ENCODE peak calls at places on chromosomes 3 and 15, in six cellular contexts. D, P, L, Z, X and M are unnamed samples. For H3K4me1 and H3K36me3, the result is how much of the 10 kb centered on the place peaks cover.

GRCh38 chr3:134312873-134313838 is 61.1 kb downstream of the AMOTL2 start:
- DNase-seq in D (peak), P (peak), L (peak), Z (no peak), X (no peak), M (peak)

GRCh38 chr15:65952425-65953053 is 83.2 kb downstream of the RAB11A start:
- DNase-seq in D (peak), P (no peak), L (no peak), Z (no peak), X (peak), M (peak)

GRCh38 chr15:90001062-90001682 is at the start of gene ZNF710:
- DNase-seq in D (peak), P (peak), L (peak), Z (no peak), X (no peak), M (peak)

GRCh38 chr15:21261965-21262850 is 178.1 kb downstream of the POTEB3 start:
- DNase-seq in D (no peak), P (peak), L (peak), Z (no peak), X (no peak), M (no peak)

GRCh38 chr15:75112278-75112847 is 89.0 kb downstream of the PPCDC start:
- DNase-seq in D (no peak), P (no peak), L (no peak), Z (no peak), X (no peak), M (peak)

GRCh38 chr3:50454671-50455070 is 48.8 kb downstream of the CACNA2D2 start:
- DNase-seq in D (no peak), P (no peak), L (no peak), Z (no peak), X (peak), M (no peak)

GRCh38 chr3:124707667-124708066 is 22.6 kb upstream of the UMPS start:
- DNase-seq in D (no peak), P (no peak), L (no peak), Z (no peak), X (peak), M (no peak)

GRCh38 chr15:95259513-95259912 is 1028.2 kb downstream of the MCTP2 start:
- DNase-seq in D (peak), P (no peak), L (peak), Z (peak), X (peak), M (peak)

GRCh38 chr15:98311566-98312188 is 336.7 kb upstream of the IGF1R start:
- DNase-seq in D (peak), P (peak), L (peak), Z (peak), X (peak), M (peak)

GRCh38 chr3:14413381-14414071 is 11.1 kb downstream of the SLC6A6 start:
- DNase-seq in D (no peak), P (no peak), L (no peak), Z (no peak), X (no peak), M (peak)

GRCh38 chr15:31607656-31608055 is 281.0 kb downstream of the KLF13 start:
- DNase-seq in D (no peak), P (no peak), L (no peak), Z (no peak), X (no peak), M (no peak)

GRCh38 chr3:43378066-43378935 is 92.0 kb downstream of the SNRK start:
- DNase-seq in D (peak), P (no peak), L (no peak), Z (peak), X (peak), M (peak)

GRCh38 chr15:20352241-20353200 is 189.1 kb downstream of the GOLGA6L6 start:
- DNase-seq in D (no peak), P (peak), L (peak), Z (no peak), X (no peak), M (no peak)

GRCh38 chr3:156174229-156174847 is 54.0 kb downstream of the KCNAB1 start:
- DNase-seq in D (no peak), P (no peak), L (no peak), Z (peak), X (no peak), M (peak)

GRCh38 chr3:111579495-111579894 is 15.7 kb downstream of the ZBED2 start:
- DNase-seq in D (no peak), P (no peak), L (no peak), Z (no peak), X (no peak), M (no peak)
- H3K4me1 ChIP-seq in D (under half), P (under half), L (under half), Z (under half), X (under half), M (under half)

DNA sequence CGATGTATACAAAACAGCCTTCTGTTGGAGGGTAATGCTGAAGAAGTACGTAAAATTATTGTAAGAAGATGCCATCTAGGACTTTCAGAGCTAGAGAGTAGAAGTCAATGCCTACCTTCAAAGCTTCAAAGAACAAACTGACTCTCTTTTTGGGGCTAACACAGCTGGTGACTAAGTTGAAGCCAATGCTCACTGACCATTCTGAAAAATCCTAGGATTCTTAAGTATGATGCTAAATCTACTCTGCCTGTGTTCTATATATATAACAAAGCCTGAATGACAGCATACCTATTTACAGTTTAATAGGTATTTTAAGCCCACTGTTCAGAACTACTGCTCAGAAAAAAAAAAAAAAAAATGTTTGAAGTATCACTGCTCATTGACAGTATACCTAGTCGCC is 18.9 kb downstream of the ADPGK start:
- DNase-seq in D (no peak), P (no peak), L (no peak), Z (no peak), X (no peak), M (no peak)
- H3K36me3 ChIP-seq in D (under half), P (under half), L (under half), Z (half or more), X (half or more), M (under half)

DNA sequence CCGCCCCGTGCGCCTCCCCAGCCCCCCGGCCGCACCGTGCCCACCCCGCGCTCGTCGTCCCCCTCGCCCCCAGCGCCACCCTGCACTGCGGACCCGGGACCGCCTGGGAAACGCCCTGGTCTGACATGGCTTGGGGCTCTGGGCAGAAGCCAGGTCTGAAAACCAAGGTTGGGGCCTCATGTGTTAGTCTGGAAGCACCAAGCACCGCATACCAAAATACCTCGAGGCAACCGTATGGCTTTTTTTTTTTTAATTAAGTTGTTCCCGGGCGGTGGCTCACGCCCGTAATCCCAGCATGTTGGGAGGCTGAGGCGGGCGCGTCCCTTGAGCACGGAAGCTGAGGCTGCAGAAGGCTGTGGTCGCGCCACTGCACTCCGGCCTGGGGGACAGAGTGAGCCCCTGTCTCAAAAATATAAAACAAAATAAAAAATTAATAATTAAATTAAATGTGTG is 91.5 kb upstream of the CHD2 start:
- DNase-seq in D (no peak), P (no peak), L (peak), Z (no peak), X (no peak), M (peak)
- H3K4me1 ChIP-seq in D (under half), P (under half), L (half or more), Z (half or more), X (under half), M (under half)

GRCh38 chr3:113660901-113661300 is 35.5 kb downstream of the USF3 start:
- DNase-seq in D (no peak), P (no peak), L (peak), Z (no peak), X (no peak), M (no peak)

GRCh38 chr3:113662824-113663223 is 33.6 kb downstream of the USF3 start:
- DNase-seq in D (no peak), P (no peak), L (no peak), Z (no peak), X (no peak), M (no peak)

GRCh38 chr3:113664523-113665094 is 31.8 kb downstream of the USF3 start:
- DNase-seq in D (no peak), P (no peak), L (no peak), Z (no peak), X (no peak), M (no peak)

GRCh38 chr3:113663324-113663750 is 33.1 kb downstream of the USF3 start:
- DNase-seq in D (peak), P (no peak), L (no peak), Z (no peak), X (no peak), M (no peak)

GRCh38 chr3:113663761-113664160 is 32.7 kb downstream of the USF3 start:
- DNase-seq in D (no peak), P (no peak), L (no peak), Z (no peak), X (no peak), M (no peak)
- H3K36me3 ChIP-seq in D (under half), P (under half), L (under half), Z (under half), X (under half), M (under half)

DNA sequence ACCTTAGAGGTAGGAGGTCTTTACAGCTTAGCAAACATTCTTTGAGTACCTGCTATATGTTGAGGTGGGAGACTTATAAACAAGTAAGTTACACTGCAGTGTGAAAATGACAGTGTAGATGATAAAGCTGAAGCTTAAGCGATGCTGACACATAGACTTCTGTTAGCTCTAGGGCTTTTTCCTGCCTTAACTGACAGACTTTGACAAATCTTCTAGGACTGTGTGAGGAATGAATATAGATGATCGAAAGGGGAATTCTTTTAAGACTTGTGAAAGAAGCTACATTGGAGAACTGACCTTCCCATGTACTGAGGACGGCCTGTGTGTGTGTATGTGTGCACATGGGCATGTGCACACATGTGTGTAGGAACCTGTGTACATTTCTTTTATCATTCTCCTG is 22.7 kb downstream of the BOC start:
- DNase-seq in D (no peak), P (no peak), L (no peak), Z (no peak), X (no peak), M (no peak)
- H3K4me1 ChIP-seq in D (under half), P (under half), L (half or more), Z (under half), X (under half), M (under half)